ENCODE peak calls at places on chromosomes 7 and 10, in nine cellular contexts. X is GM06990, I is neural progenitor cell, O is coronary artery, Y is bronchial epithelial cell, U is astrocyte of the spinal cord, P is GM12865, E is A549, W is nephron progenitor cell. F is an unnamed sample.

GRCh38 chr7:2037805-2038635 is 194.7 kb downstream of the MAD1L1 start:
- DNase-seq in W (no peak), U (peak), I (no peak), Y (no peak), O (peak), X (no peak), P (peak), E (no peak), F (no peak)

GRCh38 chr7:4792537-4793126 is 17.2 kb downstream of the AP5Z1 start:
- DNase-seq in P (no peak), I (peak), U (peak), O (no peak), E (no peak), X (no peak), W (peak), Y (no peak), F (no peak)

GRCh38 chr10:58824396-58824795 is 311.7 kb downstream of the BICC1 start:
- DNase-seq in O (no peak), Y (no peak), W (no peak), I (no peak), X (no peak), E (no peak), U (no peak), P (no peak), F (no peak)

GRCh38 chr7:1170741-1171501 is 10.9 kb upstream of the ZFAND2A start:
- DNase-seq in Y (no peak), I (no peak), W (no peak), P (peak), X (no peak), E (no peak), O (no peak), U (no peak), F (no peak)

GRCh38 chr7:77791956-77792355 is 6.3 kb downstream of the TMEM60 start:
- DNase-seq in U (no peak), W (no peak), P (no peak), I (no peak), O (no peak), X (no peak), Y (no peak), E (no peak), F (no peak)

GRCh38 chr10:132471484-132471883 is 66.1 kb upstream of the INPP5A start:
- DNase-seq in W (peak), I (no peak), P (no peak), U (no peak), X (no peak), Y (no peak), E (no peak), O (no peak), F (no peak)

GRCh38 chr7:92916751-92917369 is 80.5 kb upstream of the CDK6 start:
- DNase-seq in U (peak), I (peak), O (no peak), W (no peak), Y (peak), X (no peak), E (no peak), P (no peak), F (peak)

GRCh38 chr10:69180525-69181204 is 631 bp downstream of the SUPV3L1 start:
- DNase-seq in Y (peak), I (peak), O (no peak), W (peak), E (peak), X (no peak), U (peak), P (peak), F (peak)

GRCh38 chr10:33813415-33813814 is 478.9 kb upstream of the NRP1 start:
- DNase-seq in W (no peak), U (no peak), E (no peak), I (no peak), O (no peak), P (no peak), X (no peak), Y (no peak), F (no peak)

GRCh38 chr7:123865517-123866117 is 20.6 kb downstream of the HYAL4 start:
- DNase-seq in P (peak), U (peak), O (no peak), W (peak), I (peak), X (peak), E (peak), Y (peak), F (peak)

DNA sequence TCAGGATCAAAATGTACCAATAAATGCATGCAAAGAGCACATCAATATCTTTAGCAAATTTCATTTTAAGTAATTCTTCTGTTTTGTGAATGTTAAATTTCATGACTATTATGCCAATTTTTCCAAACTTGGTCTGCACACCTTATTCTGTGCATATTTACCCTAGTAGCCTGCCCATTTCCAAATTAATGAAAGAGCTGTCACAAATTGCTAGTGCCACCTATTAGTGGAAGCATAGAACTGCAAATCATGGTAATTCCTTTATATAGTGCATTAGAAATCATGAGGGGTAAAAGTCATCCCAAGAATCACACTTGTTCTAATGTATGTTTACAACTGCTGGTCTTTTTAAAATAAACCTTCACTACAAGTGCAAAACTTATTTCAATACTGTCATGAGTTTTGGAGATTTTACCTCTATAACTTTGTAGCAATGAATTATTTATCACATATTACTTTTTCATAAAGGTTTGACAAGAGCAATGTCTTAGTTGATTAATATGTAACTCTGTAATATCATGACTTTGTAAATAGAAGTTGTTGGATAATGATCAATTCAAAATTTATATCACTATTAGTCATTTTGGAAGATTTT is 5.7 kb downstream of the SEMA3A start:
- DNase-seq in X (no peak), W (no peak), U (peak), P (no peak), Y (peak), I (no peak), E (no peak), O (no peak), F (no peak)
- TF ChIP-seq CTCF in X (peak), W (peak), U (peak), P (peak), Y (peak), I (peak), E (peak), O (no peak), F (peak)

GRCh38 chr7:154777023-154777422 is 225.9 kb downstream of the PAXIP1 start:
- DNase-seq in O (no peak), X (no peak), W (no peak), P (no peak), E (peak), Y (peak), I (peak), U (no peak), F (peak)
- TF ChIP-seq CTCF in O (no peak), X (peak), W (no peak), P (no peak), E (no peak), Y (no peak), I (peak), U (no peak), F (no peak)

GRCh38 chr10:95864906-95865813 is 42.6 kb upstream of the CC2D2B start:
- DNase-seq in E (peak), I (peak), O (no peak), X (no peak), Y (peak), U (peak), W (peak), P (peak), F (peak)
- TF ChIP-seq CTCF in E (peak), I (peak), O (peak), X (peak), Y (peak), U (peak), W (peak), P (peak), F (peak)

GRCh38 chr7:51369746-51370145 is 53.1 kb upstream of the COBL start:
- DNase-seq in O (no peak), P (peak), E (no peak), X (no peak), Y (peak), U (peak), W (no peak), I (peak), F (no peak)
- TF ChIP-seq CTCF in O (no peak), P (peak), E (peak), X (peak), Y (peak), U (peak), W (peak), I (peak), F (peak)